ENCODE peak calls at places on chromosome 1, in eight cellular contexts. One of them, this sample, is unnamed.
A peak's percentile ranks its signal among the peaks of the same experiment; 100 is the strongest.

GRCh38 chr1:109657395-109657794 is 1.5 kb downstream of the GSTM4 start:
- DNase-seq in NCI-H1092 treated with DMSO at 0.1 percent for 48 hours: no peak
- DNase-seq in GM23248: no peak
- DNase-seq in neuronal stem cell: no peak
- DNase-seq in colonic mucosa: no peak
- DNase-seq in H9: no peak
- DNase-seq in left colon: no peak
- DNase-seq in astrocyte: no peak
- DNase-seq in this sample: no peak

GRCh38 chr1:38134294-38134755 is 87.7 kb upstream of the POU3F1 start:
- DNase-seq in astrocyte: no peak
- DNase-seq in colonic mucosa: no peak
- DNase-seq in H9: no peak
- DNase-seq in NCI-H1092 treated with DMSO at 0.1 percent for 48 hours: no peak
- DNase-seq in neuronal stem cell: no peak
- DNase-seq in GM23248: peak; percentile 51
- DNase-seq in left colon: no peak
- DNase-seq in this sample: peak; percentile 19

GRCh38 chr1:3671371-3672180 is 19.3 kb downstream of the TP73 start:
- DNase-seq in astrocyte: no peak
- DNase-seq in GM23248: no peak
- DNase-seq in neuronal stem cell: no peak
- DNase-seq in colonic mucosa: no peak
- DNase-seq in NCI-H1092 treated with DMSO at 0.1 percent for 48 hours: peak; percentile 25
- DNase-seq in H9: peak; percentile 33
- DNase-seq in left colon: peak; percentile 25
- DNase-seq in this sample: peak; percentile 13

GRCh38 chr1:224809613-224810012 is 119.9 kb upstream of the DNAH14 start:
- DNase-seq in NCI-H1092 treated with DMSO at 0.1 percent for 48 hours: peak; percentile 39
- DNase-seq in left colon: no peak
- DNase-seq in GM23248: no peak
- DNase-seq in H9: no peak
- DNase-seq in astrocyte: no peak
- DNase-seq in colonic mucosa: no peak
- DNase-seq in neuronal stem cell: no peak
- DNase-seq in this sample: no peak

GRCh38 chr1:40076895-40077312 is 20.1 kb downstream of the PPT1 start:
- DNase-seq in astrocyte: peak; percentile 74
- DNase-seq in H9: no peak
- DNase-seq in colonic mucosa: no peak
- DNase-seq in left colon: no peak
- DNase-seq in NCI-H1092 treated with DMSO at 0.1 percent for 48 hours: no peak
- DNase-seq in GM23248: peak; percentile 97
- DNase-seq in neuronal stem cell: no peak
- DNase-seq in this sample: peak; percentile 89

GRCh38 chr1:176609556-176610408 is 146.8 kb downstream of the PAPPA2 start:
- DNase-seq in GM23248: peak; percentile 38
- DNase-seq in NCI-H1092 treated with DMSO at 0.1 percent for 48 hours: no peak
- DNase-seq in astrocyte: no peak
- DNase-seq in neuronal stem cell: no peak
- DNase-seq in colonic mucosa: no peak
- DNase-seq in left colon: no peak
- DNase-seq in H9: no peak
- DNase-seq in this sample: peak; percentile 7

GRCh38 chr1:226133504-226134123 is 52.9 kb downstream of the ACBD3 start:
- DNase-seq in H9: no peak
- DNase-seq in neuronal stem cell: no peak
- DNase-seq in left colon: no peak
- DNase-seq in NCI-H1092 treated with DMSO at 0.1 percent for 48 hours: no peak
- DNase-seq in colonic mucosa: no peak
- DNase-seq in astrocyte: no peak
- DNase-seq in GM23248: no peak
- DNase-seq in this sample: no peak

GRCh38 chr1:920506-920905 is 3.2 kb upstream of the SAMD11 start:
- DNase-seq in neuronal stem cell: no peak
- DNase-seq in NCI-H1092 treated with DMSO at 0.1 percent for 48 hours: no peak
- DNase-seq in colonic mucosa: no peak
- DNase-seq in H9: no peak
- DNase-seq in astrocyte: no peak
- DNase-seq in left colon: no peak
- DNase-seq in GM23248: no peak
- DNase-seq in this sample: no peak

GRCh38 chr1:111747282-111747734 is 8.1 kb upstream of the INKA2 start:
- DNase-seq in left colon: peak; percentile 80
- DNase-seq in astrocyte: peak; percentile 36
- DNase-seq in colonic mucosa: peak; percentile 89
- DNase-seq in neuronal stem cell: no peak
- DNase-seq in H9: peak; percentile 80
- DNase-seq in GM23248: peak; percentile 87
- DNase-seq in NCI-H1092 treated with DMSO at 0.1 percent for 48 hours: peak; percentile 32
- DNase-seq in this sample: peak; percentile 78

GRCh38 chr1:88462481-88463261 is 221.4 kb upstream of the PKN2 start:
- DNase-seq in left colon: peak; percentile 9
- DNase-seq in neuronal stem cell: peak; percentile 50
- DNase-seq in NCI-H1092 treated with DMSO at 0.1 percent for 48 hours: peak; percentile 0
- DNase-seq in astrocyte: peak; percentile 35
- DNase-seq in GM23248: peak; percentile 75
- DNase-seq in colonic mucosa: no peak
- DNase-seq in H9: peak; percentile 60
- DNase-seq in this sample: peak; percentile 19

GRCh38 chr1:154865442-154866256 is 4.4 kb downstream of the KCNN3 start:
- DNase-seq in H9: no peak
- DNase-seq in GM23248: no peak
- DNase-seq in neuronal stem cell: no peak
- DNase-seq in left colon: no peak
- DNase-seq in colonic mucosa: no peak
- DNase-seq in NCI-H1092 treated with DMSO at 0.1 percent for 48 hours: no peak
- DNase-seq in astrocyte: no peak
- DNase-seq in this sample: no peak

GRCh38 chr1:207020016-207020708 is 12.4 kb downstream of the C1orf116 start:
- DNase-seq in neuronal stem cell: no peak
- DNase-seq in GM23248: no peak
- DNase-seq in astrocyte: no peak
- DNase-seq in left colon: peak; percentile 54
- DNase-seq in colonic mucosa: peak; percentile 72
- DNase-seq in NCI-H1092 treated with DMSO at 0.1 percent for 48 hours: no peak
- DNase-seq in H9: no peak
- DNase-seq in this sample: no peak

GRCh38 chr1:108077991-108078390 is 113.0 kb upstream of the VAV3 start:
- DNase-seq in H9: no peak
- DNase-seq in colonic mucosa: no peak
- DNase-seq in GM23248: no peak
- DNase-seq in neuronal stem cell: no peak
- DNase-seq in NCI-H1092 treated with DMSO at 0.1 percent for 48 hours: no peak
- DNase-seq in left colon: no peak
- DNase-seq in astrocyte: no peak
- DNase-seq in this sample: no peak

GRCh38 chr1:16148329-16149092 is 7.4 kb downstream of the EPHA2 start:
- DNase-seq in GM23248: no peak
- DNase-seq in NCI-H1092 treated with DMSO at 0.1 percent for 48 hours: no peak
- DNase-seq in colonic mucosa: no peak
- DNase-seq in astrocyte: no peak
- DNase-seq in H9: no peak
- DNase-seq in neuronal stem cell: no peak
- DNase-seq in left colon: no peak
- DNase-seq in this sample: no peak

GRCh38 chr1:32755098-32755809 is 52.7 kb upstream of the SYNC start:
- DNase-seq in H9: no peak
- DNase-seq in neuronal stem cell: no peak
- DNase-seq in left colon: no peak
- DNase-seq in astrocyte: peak; percentile 44
- DNase-seq in GM23248: no peak
- DNase-seq in colonic mucosa: no peak
- DNase-seq in NCI-H1092 treated with DMSO at 0.1 percent for 48 hours: no peak
- DNase-seq in this sample: no peak

GRCh38 chr1:181587870-181588438 is 104.6 kb downstream of the CACNA1E start:
- DNase-seq in colonic mucosa: no peak
- DNase-seq in neuronal stem cell: no peak
- DNase-seq in astrocyte: no peak
- DNase-seq in GM23248: peak; percentile 7
- DNase-seq in NCI-H1092 treated with DMSO at 0.1 percent for 48 hours: no peak
- DNase-seq in left colon: no peak
- DNase-seq in H9: peak; percentile 52
- DNase-seq in this sample: no peak

GRCh38 chr1:51420867-51421627 is 90.7 kb upstream of the TTC39A start:
- DNase-seq in left colon: no peak
- DNase-seq in neuronal stem cell: no peak
- DNase-seq in astrocyte: no peak
- DNase-seq in colonic mucosa: no peak
- DNase-seq in H9: no peak
- DNase-seq in NCI-H1092 treated with DMSO at 0.1 percent for 48 hours: no peak
- DNase-seq in GM23248: no peak
- DNase-seq in this sample: no peak

GRCh38 chr1:226545806-226546596 is 2.6 kb upstream of the STUM start:
- DNase-seq in GM23248: peak; percentile 24
- DNase-seq in astrocyte: no peak
- DNase-seq in left colon: no peak
- DNase-seq in H9: no peak
- DNase-seq in NCI-H1092 treated with DMSO at 0.1 percent for 48 hours: no peak
- DNase-seq in colonic mucosa: no peak
- DNase-seq in neuronal stem cell: no peak
- DNase-seq in this sample: no peak

GRCh38 chr1:33188572-33189275 is 6.9 kb upstream of the TRIM62 start:
- DNase-seq in colonic mucosa: no peak
- DNase-seq in left colon: no peak
- DNase-seq in GM23248: peak; percentile 36
- DNase-seq in H9: no peak
- DNase-seq in astrocyte: peak; percentile 27
- DNase-seq in neuronal stem cell: no peak
- DNase-seq in NCI-H1092 treated with DMSO at 0.1 percent for 48 hours: no peak
- DNase-seq in this sample: peak; percentile 67

GRCh38 chr1:165914136-165914798 is 86.9 kb downstream of the UCK2 start:
- DNase-seq in neuronal stem cell: peak; percentile 54
- DNase-seq in NCI-H1092 treated with DMSO at 0.1 percent for 48 hours: peak; percentile 63
- DNase-seq in colonic mucosa: peak; percentile 82
- DNase-seq in astrocyte: peak; percentile 61
- DNase-seq in left colon: peak; percentile 66
- DNase-seq in GM23248: peak; percentile 86
- DNase-seq in H9: peak; percentile 67
- DNase-seq in this sample: peak; percentile 84

GRCh38 chr1:181139631-181140051 is 51.1 kb downstream of the IER5 start:
- DNase-seq in left colon: no peak
- DNase-seq in GM23248: peak; percentile 76
- DNase-seq in neuronal stem cell: no peak
- DNase-seq in NCI-H1092 treated with DMSO at 0.1 percent for 48 hours: no peak
- DNase-seq in H9: no peak
- DNase-seq in colonic mucosa: no peak
- DNase-seq in astrocyte: no peak
- DNase-seq in this sample: peak; percentile 80

GRCh38 chr1:183956559-183957188 is 80.9 kb downstream of the COLGALT2 start:
- DNase-seq in left colon: no peak
- DNase-seq in GM23248: peak; percentile 85
- DNase-seq in astrocyte: peak; percentile 85
- DNase-seq in colonic mucosa: no peak
- DNase-seq in neuronal stem cell: no peak
- DNase-seq in NCI-H1092 treated with DMSO at 0.1 percent for 48 hours: no peak
- DNase-seq in H9: no peak
- DNase-seq in this sample: peak; percentile 86

GRCh38 chr1:209899948-209900347 is 38.1 kb upstream of the SYT14 start:
- DNase-seq in NCI-H1092 treated with DMSO at 0.1 percent for 48 hours: peak; percentile 35
- DNase-seq in neuronal stem cell: no peak
- DNase-seq in GM23248: no peak
- DNase-seq in colonic mucosa: peak; percentile 25
- DNase-seq in astrocyte: no peak
- DNase-seq in left colon: no peak
- DNase-seq in H9: peak; percentile 73
- DNase-seq in this sample: peak; percentile 7

GRCh38 chr1:22105611-22106207 is 37.2 kb downstream of the WNT4 start:
- DNase-seq in astrocyte: peak; percentile 38
- DNase-seq in NCI-H1092 treated with DMSO at 0.1 percent for 48 hours: peak; percentile 71
- DNase-seq in H9: no peak
- DNase-seq in colonic mucosa: peak; percentile 38
- DNase-seq in neuronal stem cell: peak; percentile 26
- DNase-seq in GM23248: peak; percentile 75
- DNase-seq in left colon: no peak
- DNase-seq in this sample: peak; percentile 68

GRCh38 chr1:209095627-209096595 is 487.6 kb upstream of the CAMK1G start:
- DNase-seq in colonic mucosa: no peak
- DNase-seq in neuronal stem cell: no peak
- DNase-seq in H9: no peak
- DNase-seq in left colon: no peak
- DNase-seq in GM23248: peak; percentile 66
- DNase-seq in astrocyte: peak; percentile 85
- DNase-seq in NCI-H1092 treated with DMSO at 0.1 percent for 48 hours: no peak
- DNase-seq in this sample: peak; percentile 93

GRCh38 chr1:153976819-153977249 is 640 bp downstream of the JTB start:
- DNase-seq in astrocyte: no peak
- DNase-seq in H9: no peak
- DNase-seq in NCI-H1092 treated with DMSO at 0.1 percent for 48 hours: no peak
- DNase-seq in GM23248: no peak
- DNase-seq in neuronal stem cell: no peak
- DNase-seq in colonic mucosa: no peak
- DNase-seq in left colon: peak; percentile 24
- DNase-seq in this sample: no peak

GRCh38 chr1:204191481-204191880 is 4.8 kb downstream of the KISS1 start:
- DNase-seq in neuronal stem cell: no peak
- DNase-seq in left colon: peak; percentile 11
- DNase-seq in astrocyte: no peak
- DNase-seq in GM23248: no peak
- DNase-seq in colonic mucosa: no peak
- DNase-seq in NCI-H1092 treated with DMSO at 0.1 percent for 48 hours: peak; percentile 91
- DNase-seq in H9: no peak
- DNase-seq in this sample: no peak

GRCh38 chr1:903721-904270 is 19.9 kb upstream of the SAMD11 start:
- DNase-seq in neuronal stem cell: no peak
- DNase-seq in astrocyte: no peak
- DNase-seq in GM23248: no peak
- DNase-seq in colonic mucosa: no peak
- DNase-seq in left colon: no peak
- DNase-seq in NCI-H1092 treated with DMSO at 0.1 percent for 48 hours: no peak
- DNase-seq in H9: peak; percentile 36
- DNase-seq in this sample: no peak

GRCh38 chr1:81304187-81304586 is 496.5 kb upstream of the ADGRL2 start:
- DNase-seq in H9: no peak
- DNase-seq in GM23248: peak; percentile 68
- DNase-seq in astrocyte: peak; percentile 43
- DNase-seq in neuronal stem cell: no peak
- DNase-seq in colonic mucosa: no peak
- DNase-seq in left colon: no peak
- DNase-seq in NCI-H1092 treated with DMSO at 0.1 percent for 48 hours: no peak
- DNase-seq in this sample: peak; percentile 37